ENCODE peak calls at places on chromosomes 3 and 15, in ten cellular contexts. One of them, this sample, is unnamed.
A peak's percentile ranks its signal among the peaks of the same experiment; 100 is the strongest.

GRCh38 chr3:48716508-48716981 is 476 bp downstream of the IP6K2 start:
- DNase-seq in HL-60: peak; percentile 17
- DNase-seq in tibial artery: no peak
- DNase-seq in NB4: peak; percentile 16
- DNase-seq in neural progenitor cell: peak; percentile 25
- DNase-seq in bronchial epithelial cell: no peak
- DNase-seq in PC-9: no peak
- DNase-seq in cardiac fibroblast: no peak
- DNase-seq in astrocyte of the spinal cord: no peak
- DNase-seq in foreskin fibroblast: no peak
- DNase-seq in this sample: no peak

GRCh38 chr15:48861813-48862431 is 16.0 kb upstream of the EID1 start:
- DNase-seq in HL-60: peak; percentile 63
- DNase-seq in tibial artery: no peak
- DNase-seq in NB4: peak; percentile 79
- DNase-seq in neural progenitor cell: peak; percentile 79
- DNase-seq in bronchial epithelial cell: peak; percentile 66
- DNase-seq in PC-9: peak; percentile 8
- DNase-seq in cardiac fibroblast: peak; percentile 84
- DNase-seq in astrocyte of the spinal cord: peak; percentile 77
- DNase-seq in foreskin fibroblast: peak; percentile 86
- DNase-seq in this sample: peak; percentile 44

GRCh38 chr3:34683851-34684250 is 885.4 kb downstream of the PDCD6IP start:
- DNase-seq in HL-60: no peak
- DNase-seq in tibial artery: peak; percentile 71
- DNase-seq in NB4: peak; percentile 57
- DNase-seq in neural progenitor cell: peak; percentile 79
- DNase-seq in bronchial epithelial cell: peak; percentile 40
- DNase-seq in PC-9: peak; percentile 36
- DNase-seq in cardiac fibroblast: peak; percentile 71
- DNase-seq in astrocyte of the spinal cord: peak; percentile 59
- DNase-seq in foreskin fibroblast: peak; percentile 50
- DNase-seq in this sample: no peak

GRCh38 chr3:152957488-152957887 is 122.6 kb downstream of the P2RY1 start:
- DNase-seq in HL-60: no peak
- DNase-seq in tibial artery: no peak
- DNase-seq in NB4: no peak
- DNase-seq in neural progenitor cell: no peak
- DNase-seq in bronchial epithelial cell: peak; percentile 70
- DNase-seq in PC-9: no peak
- DNase-seq in cardiac fibroblast: no peak
- DNase-seq in astrocyte of the spinal cord: no peak
- DNase-seq in foreskin fibroblast: no peak
- DNase-seq in this sample: no peak

GRCh38 chr3:66407281-66408218 is 93.3 kb downstream of the LRIG1 start:
- DNase-seq in HL-60: peak; percentile 38
- DNase-seq in tibial artery: peak; percentile 80
- DNase-seq in NB4: peak; percentile 46
- DNase-seq in neural progenitor cell: peak; percentile 67
- DNase-seq in bronchial epithelial cell: peak; percentile 38
- DNase-seq in PC-9: peak; percentile 49
- DNase-seq in cardiac fibroblast: peak; percentile 63
- DNase-seq in astrocyte of the spinal cord: peak; percentile 53
- DNase-seq in foreskin fibroblast: peak; percentile 78
- DNase-seq in this sample: no peak

GRCh38 chr3:190721330-190721729 is 141.2 kb downstream of the GMNC start:
- DNase-seq in HL-60: no peak
- DNase-seq in tibial artery: no peak
- DNase-seq in NB4: no peak
- DNase-seq in neural progenitor cell: no peak
- DNase-seq in bronchial epithelial cell: peak; percentile 50
- DNase-seq in PC-9: no peak
- DNase-seq in cardiac fibroblast: peak; percentile 11
- DNase-seq in astrocyte of the spinal cord: no peak
- DNase-seq in foreskin fibroblast: no peak
- DNase-seq in this sample: no peak

GRCh38 chr3:128383316-128384235 is 83.1 kb downstream of the DNAJB8 start:
- DNase-seq in HL-60: peak; percentile 12
- DNase-seq in tibial artery: peak; percentile 87
- DNase-seq in NB4: peak; percentile 49
- DNase-seq in neural progenitor cell: no peak
- DNase-seq in bronchial epithelial cell: peak; percentile 69
- DNase-seq in PC-9: peak; percentile 95
- DNase-seq in cardiac fibroblast: peak; percentile 60
- DNase-seq in astrocyte of the spinal cord: peak; percentile 31
- DNase-seq in foreskin fibroblast: peak; percentile 87
- DNase-seq in this sample: no peak

GRCh38 chr3:111200027-111200426 is 128.4 kb downstream of the NECTIN3 start:
- DNase-seq in HL-60: no peak
- DNase-seq in tibial artery: no peak
- DNase-seq in NB4: no peak
- DNase-seq in neural progenitor cell: no peak
- DNase-seq in bronchial epithelial cell: no peak
- DNase-seq in PC-9: no peak
- DNase-seq in cardiac fibroblast: no peak
- DNase-seq in astrocyte of the spinal cord: no peak
- DNase-seq in foreskin fibroblast: no peak
- DNase-seq in this sample: no peak

GRCh38 chr3:11907667-11908660 is 61.3 kb upstream of the TAMM41 start:
- DNase-seq in HL-60: no peak
- DNase-seq in tibial artery: no peak
- DNase-seq in NB4: peak; percentile 15
- DNase-seq in neural progenitor cell: no peak
- DNase-seq in bronchial epithelial cell: no peak
- DNase-seq in PC-9: no peak
- DNase-seq in cardiac fibroblast: no peak
- DNase-seq in astrocyte of the spinal cord: no peak
- DNase-seq in foreskin fibroblast: peak; percentile 40
- DNase-seq in this sample: no peak

GRCh38 chr15:63531586-63531985 is 27.2 kb downstream of the USP3 start:
- DNase-seq in HL-60: peak; percentile 25
- DNase-seq in tibial artery: no peak
- DNase-seq in NB4: peak; percentile 29
- DNase-seq in neural progenitor cell: no peak
- DNase-seq in bronchial epithelial cell: no peak
- DNase-seq in PC-9: no peak
- DNase-seq in cardiac fibroblast: no peak
- DNase-seq in astrocyte of the spinal cord: no peak
- DNase-seq in foreskin fibroblast: no peak
- DNase-seq in this sample: no peak

GRCh38 chr15:101490922-101491738 is 1.6 kb upstream of the PCSK6 start:
- DNase-seq in HL-60: no peak
- DNase-seq in tibial artery: no peak
- DNase-seq in NB4: no peak
- DNase-seq in neural progenitor cell: no peak
- DNase-seq in bronchial epithelial cell: peak; percentile 26
- DNase-seq in PC-9: no peak
- DNase-seq in cardiac fibroblast: peak; percentile 6
- DNase-seq in astrocyte of the spinal cord: no peak
- DNase-seq in foreskin fibroblast: no peak
- DNase-seq in this sample: no peak

GRCh38 chr3:148861277-148861869 is 3.7 kb upstream of the CPA3 start:
- DNase-seq in HL-60: no peak
- DNase-seq in tibial artery: no peak
- DNase-seq in NB4: peak; percentile 57
- DNase-seq in neural progenitor cell: peak; percentile 50
- DNase-seq in bronchial epithelial cell: peak; percentile 60
- DNase-seq in PC-9: no peak
- DNase-seq in cardiac fibroblast: peak; percentile 76
- DNase-seq in astrocyte of the spinal cord: peak; percentile 54
- DNase-seq in foreskin fibroblast: peak; percentile 79
- DNase-seq in this sample: peak; percentile 9

GRCh38 chr3:155321418-155321817 is 27.9 kb upstream of the STRIT1 start:
- DNase-seq in HL-60: no peak
- DNase-seq in tibial artery: no peak
- DNase-seq in NB4: no peak
- DNase-seq in neural progenitor cell: no peak
- DNase-seq in bronchial epithelial cell: no peak
- DNase-seq in PC-9: no peak
- DNase-seq in cardiac fibroblast: peak; percentile 8
- DNase-seq in astrocyte of the spinal cord: peak; percentile 15
- DNase-seq in foreskin fibroblast: peak; percentile 80
- DNase-seq in this sample: no peak

GRCh38 chr3:126348308-126348920 is 8.8 kb downstream of the KLF15 start:
- DNase-seq in HL-60: no peak
- DNase-seq in tibial artery: peak; percentile 54
- DNase-seq in NB4: no peak
- DNase-seq in neural progenitor cell: peak; percentile 37
- DNase-seq in bronchial epithelial cell: no peak
- DNase-seq in PC-9: no peak
- DNase-seq in cardiac fibroblast: peak; percentile 14
- DNase-seq in astrocyte of the spinal cord: no peak
- DNase-seq in foreskin fibroblast: no peak
- DNase-seq in this sample: no peak
- TF ChIP-seq CTCF in HL-60: no peak
- TF ChIP-seq CTCF in tibial artery: peak; percentile 14
- TF ChIP-seq CTCF in NB4: peak; percentile 24
- TF ChIP-seq CTCF in neural progenitor cell: peak; percentile 40
- TF ChIP-seq CTCF in bronchial epithelial cell: no peak
- TF ChIP-seq CTCF in PC-9: no peak
- TF ChIP-seq CTCF in cardiac fibroblast: peak; percentile 16
- TF ChIP-seq CTCF in astrocyte of the spinal cord: peak; percentile 13
- TF ChIP-seq CTCF in foreskin fibroblast: peak; percentile 11
- TF ChIP-seq CTCF in this sample: no peak

GRCh38 chr3:197024881-197025735 is 4.5 kb downstream of the MELTF start:
- DNase-seq in HL-60: no peak
- DNase-seq in tibial artery: peak; percentile 28
- DNase-seq in NB4: no peak
- DNase-seq in neural progenitor cell: no peak
- DNase-seq in bronchial epithelial cell: no peak
- DNase-seq in PC-9: no peak
- DNase-seq in cardiac fibroblast: no peak
- DNase-seq in astrocyte of the spinal cord: no peak
- DNase-seq in foreskin fibroblast: no peak
- DNase-seq in this sample: no peak

GRCh38 chr3:197025736-197026480 is 3.7 kb downstream of the MELTF start:
- DNase-seq in HL-60: no peak
- DNase-seq in tibial artery: no peak
- DNase-seq in NB4: no peak
- DNase-seq in neural progenitor cell: no peak
- DNase-seq in bronchial epithelial cell: no peak
- DNase-seq in PC-9: no peak
- DNase-seq in cardiac fibroblast: no peak
- DNase-seq in astrocyte of the spinal cord: no peak
- DNase-seq in foreskin fibroblast: no peak
- DNase-seq in this sample: no peak

GRCh38 chr3:197022405-197023231 is 7.0 kb downstream of the MELTF start:
- DNase-seq in HL-60: no peak
- DNase-seq in tibial artery: no peak
- DNase-seq in NB4: no peak
- DNase-seq in neural progenitor cell: no peak
- DNase-seq in bronchial epithelial cell: no peak
- DNase-seq in PC-9: no peak
- DNase-seq in cardiac fibroblast: no peak
- DNase-seq in astrocyte of the spinal cord: no peak
- DNase-seq in foreskin fibroblast: no peak
- DNase-seq in this sample: no peak

GRCh38 chr3:197023241-197023997 is 6.2 kb downstream of the MELTF start:
- DNase-seq in HL-60: no peak
- DNase-seq in tibial artery: no peak
- DNase-seq in NB4: peak; percentile 43
- DNase-seq in neural progenitor cell: no peak
- DNase-seq in bronchial epithelial cell: no peak
- DNase-seq in PC-9: no peak
- DNase-seq in cardiac fibroblast: no peak
- DNase-seq in astrocyte of the spinal cord: no peak
- DNase-seq in foreskin fibroblast: no peak
- DNase-seq in this sample: no peak

GRCh38 chr3:197023998-197024651 is 5.5 kb downstream of the MELTF start:
- DNase-seq in HL-60: no peak
- DNase-seq in tibial artery: peak; percentile 56
- DNase-seq in NB4: peak; percentile 49
- DNase-seq in neural progenitor cell: no peak
- DNase-seq in bronchial epithelial cell: no peak
- DNase-seq in PC-9: no peak
- DNase-seq in cardiac fibroblast: no peak
- DNase-seq in astrocyte of the spinal cord: no peak
- DNase-seq in foreskin fibroblast: no peak
- DNase-seq in this sample: no peak
- H3K4me3 ChIP-seq in HL-60: no peak overlapping the region
- H3K4me3 ChIP-seq in tibial artery: no peak overlapping the region
- H3K4me3 ChIP-seq in NB4: peak overlapping the region; percentile 37
- H3K4me3 ChIP-seq in neural progenitor cell: no peak overlapping the region
- H3K4me3 ChIP-seq in bronchial epithelial cell: no peak overlapping the region
- H3K4me3 ChIP-seq in PC-9: no peak overlapping the region
- H3K4me3 ChIP-seq in cardiac fibroblast: no peak overlapping the region
- H3K4me3 ChIP-seq in astrocyte of the spinal cord: no peak overlapping the region
- H3K4me3 ChIP-seq in foreskin fibroblast: no peak overlapping the region
- H3K4me3 ChIP-seq in this sample: no peak overlapping the region

GRCh38 chr15:83435202-83435601 is 11.9 kb upstream of the SH3GL3 start:
- DNase-seq in HL-60: no peak
- DNase-seq in tibial artery: no peak
- DNase-seq in NB4: no peak
- DNase-seq in neural progenitor cell: no peak
- DNase-seq in bronchial epithelial cell: peak; percentile 20
- DNase-seq in PC-9: no peak
- DNase-seq in cardiac fibroblast: no peak
- DNase-seq in astrocyte of the spinal cord: peak; percentile 5
- DNase-seq in foreskin fibroblast: no peak
- DNase-seq in this sample: no peak

GRCh38 chr15:83435782-83436181 is 11.4 kb upstream of the SH3GL3 start:
- DNase-seq in HL-60: no peak
- DNase-seq in tibial artery: no peak
- DNase-seq in NB4: peak; percentile 13
- DNase-seq in neural progenitor cell: no peak
- DNase-seq in bronchial epithelial cell: no peak
- DNase-seq in PC-9: no peak
- DNase-seq in cardiac fibroblast: no peak
- DNase-seq in astrocyte of the spinal cord: no peak
- DNase-seq in foreskin fibroblast: no peak
- DNase-seq in this sample: no peak

GRCh38 chr15:83436513-83437158 is 10.5 kb upstream of the SH3GL3 start:
- DNase-seq in HL-60: no peak
- DNase-seq in tibial artery: no peak
- DNase-seq in NB4: peak; percentile 52
- DNase-seq in neural progenitor cell: peak; percentile 72
- DNase-seq in bronchial epithelial cell: peak; percentile 69
- DNase-seq in PC-9: no peak
- DNase-seq in cardiac fibroblast: peak; percentile 75
- DNase-seq in astrocyte of the spinal cord: peak; percentile 68
- DNase-seq in foreskin fibroblast: peak; percentile 63
- DNase-seq in this sample: peak; percentile 9
- TF ChIP-seq CTCF in HL-60: no peak
- TF ChIP-seq CTCF in tibial artery: no peak
- TF ChIP-seq CTCF in NB4: peak; percentile 54
- TF ChIP-seq CTCF in neural progenitor cell: peak; percentile 73
- TF ChIP-seq CTCF in bronchial epithelial cell: peak; percentile 49
- TF ChIP-seq CTCF in PC-9: peak; percentile 59
- TF ChIP-seq CTCF in cardiac fibroblast: peak; percentile 61
- TF ChIP-seq CTCF in astrocyte of the spinal cord: peak; percentile 63
- TF ChIP-seq CTCF in foreskin fibroblast: peak; percentile 68
- TF ChIP-seq CTCF in this sample: peak; percentile 53

DNA sequence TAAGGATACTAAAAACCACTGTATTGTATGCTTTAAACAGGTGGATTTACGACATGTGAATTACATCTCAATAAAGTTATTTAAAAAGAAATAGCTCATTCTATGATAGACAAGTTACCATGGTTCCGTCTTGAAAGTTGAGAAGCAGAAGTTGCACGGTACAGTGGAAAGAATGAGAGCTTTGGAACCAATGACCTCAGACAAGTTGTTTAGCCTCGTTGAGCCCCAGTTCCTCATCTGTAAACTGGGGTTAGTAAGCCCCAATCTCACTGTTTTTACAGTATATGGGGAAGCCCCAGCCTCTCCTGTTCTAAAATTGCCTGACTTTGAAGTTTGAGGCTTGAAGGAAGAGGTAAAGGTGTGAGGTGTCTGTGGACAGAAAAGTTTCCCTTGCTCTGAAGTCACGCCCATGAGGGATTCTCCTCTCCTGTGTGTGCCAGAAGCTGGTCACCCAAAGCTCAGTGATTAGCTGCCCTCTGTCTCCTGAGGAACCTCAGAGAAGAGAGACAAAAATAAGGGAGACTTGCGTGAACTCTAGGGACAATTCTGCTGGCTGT is 10.0 kb downstream of the CRYGS start:
- DNase-seq in HL-60: peak; percentile 84
- DNase-seq in tibial artery: no peak
- DNase-seq in NB4: peak; percentile 84
- DNase-seq in neural progenitor cell: no peak
- DNase-seq in bronchial epithelial cell: no peak
- DNase-seq in PC-9: no peak
- DNase-seq in cardiac fibroblast: no peak
- DNase-seq in astrocyte of the spinal cord: no peak
- DNase-seq in foreskin fibroblast: no peak
- DNase-seq in this sample: no peak
- H3K4me3 ChIP-seq in HL-60: no peak overlapping the region
- H3K4me3 ChIP-seq in tibial artery: no peak overlapping the region
- H3K4me3 ChIP-seq in NB4: no peak overlapping the region
- H3K4me3 ChIP-seq in neural progenitor cell: no peak overlapping the region
- H3K4me3 ChIP-seq in bronchial epithelial cell: no peak overlapping the region
- H3K4me3 ChIP-seq in PC-9: no peak overlapping the region
- H3K4me3 ChIP-seq in cardiac fibroblast: no peak overlapping the region
- H3K4me3 ChIP-seq in astrocyte of the spinal cord: no peak overlapping the region
- H3K4me3 ChIP-seq in foreskin fibroblast: no peak overlapping the region
- H3K4me3 ChIP-seq in this sample: no peak overlapping the region

This sample was measured in AG04449.